ENCODE peak calls at places on chromosomes 16 and 17, in eight cellular contexts. N, Z, B, G, L, K, Y and F are unnamed samples.

GRCh38 chr16:87847785-87848675 is 21.3 kb downstream of the SLC7A5 start:
- DNase-seq in N (no peak), Z (no peak), B (no peak), G (no peak), L (no peak), K (no peak), Y (no peak), F (no peak)

GRCh38 chr17:29760771-29761682 is 138.3 kb upstream of the CORO6 start:
- DNase-seq in N (peak; percentile 85), Z (peak; percentile 81), B (peak; percentile 92), G (peak; percentile 78), L (peak; percentile 91), K (peak; percentile 86), Y (peak; percentile 80), F (peak; percentile 91)

GRCh38 chr16:14658063-14658462 is 25.3 kb downstream of the BFAR start:
- DNase-seq in N (no peak), Z (no peak), B (peak; percentile 61), G (no peak), L (no peak), K (no peak), Y (no peak), F (no peak)

GRCh38 chr17:44113382-44113781 is 10.1 kb downstream of the HDAC5 start:
- DNase-seq in N (no peak), Z (no peak), B (no peak), G (no peak), L (no peak), K (no peak), Y (no peak), F (peak; percentile 41)

GRCh38 chr17:44095647-44096496 is 25.3 kb downstream of the G6PC3 start:
- DNase-seq in N (no peak), Z (peak; percentile 71), B (peak; percentile 46), G (no peak), L (peak; percentile 90), K (peak; percentile 54), Y (peak; percentile 69), F (peak; percentile 99)

GRCh38 chr17:9021158-9021984 is at the start of gene NTN1:
- DNase-seq in N (peak; percentile 17), Z (no peak), B (peak; percentile 28), G (no peak), L (peak; percentile 43), K (no peak), Y (peak; percentile 19), F (peak; percentile 88)

GRCh38 chr16:24800586-24800985 is 45.2 kb upstream of the SLC5A11 start:
- DNase-seq in N (no peak), Z (no peak), B (peak; percentile 89), G (no peak), L (no peak), K (no peak), Y (peak; percentile 26), F (peak; percentile 56)

GRCh38 chr17:63443053-63443452 is 3.1 kb downstream of the CYB561 start:
- DNase-seq in N (no peak), Z (no peak), B (no peak), G (no peak), L (no peak), K (no peak), Y (no peak), F (no peak)

GRCh38 chr17:83104577-83105505 is 25.4 kb downstream of the METRNL start:
- DNase-seq in N (no peak), Z (no peak), B (no peak), G (no peak), L (no peak), K (no peak), Y (no peak), F (no peak)

GRCh38 chr17:17987187-17987896 is 14.7 kb downstream of the DRC3 start:
- DNase-seq in N (no peak), Z (no peak), B (no peak), G (no peak), L (no peak), K (no peak), Y (no peak), F (peak; percentile 46)

GRCh38 chr16:2385441-2385840 is 43.8 kb upstream of the CCNF start:
- DNase-seq in N (no peak), Z (no peak), B (peak; percentile 34), G (no peak), L (no peak), K (no peak), Y (no peak), F (peak; percentile 49)

GRCh38 chr17:19237389-19238166 is 412 bp downstream of the EPN2 start:
- DNase-seq in N (no peak), Z (no peak), B (peak; percentile 24), G (no peak), L (peak; percentile 50), K (no peak), Y (no peak), F (peak; percentile 85)

GRCh38 chr17:61503961-61504360 is 51.7 kb downstream of the TBX4 start:
- DNase-seq in N (no peak), Z (no peak), B (no peak), G (no peak), L (no peak), K (no peak), Y (peak; percentile 14), F (no peak)

GRCh38 chr17:75010683-75011406 is 1.6 kb upstream of the MRPL58 start:
- DNase-seq in N (no peak), Z (no peak), B (peak; percentile 57), G (no peak), L (peak; percentile 81), K (no peak), Y (no peak), F (peak; percentile 78)

GRCh38 chr16:28304214-28304613 is 11.9 kb downstream of the SBK1 start:
- DNase-seq in N (no peak), Z (no peak), B (peak; percentile 70), G (no peak), L (peak; percentile 39), K (peak; percentile 40), Y (peak; percentile 61), F (peak; percentile 87)

GRCh38 chr16:67537270-67537635 is 8.6 kb downstream of the RIPOR1 start:
- DNase-seq in N (peak; percentile 55), Z (no peak), B (peak; percentile 58), G (no peak), L (peak; percentile 80), K (no peak), Y (no peak), F (peak; percentile 88)

GRCh38 chr17:41814195-41814594 is 1.4 kb downstream of the FKBP10 start:
- DNase-seq in N (no peak), Z (no peak), B (peak; percentile 90), G (no peak), L (no peak), K (no peak), Y (no peak), F (no peak)

GRCh38 chr16:740764-741505 is at the start of gene CIAO3:
- DNase-seq in N (peak; percentile 81), Z (peak; percentile 78), B (peak; percentile 96), G (peak; percentile 90), L (peak; percentile 87), K (peak; percentile 90), Y (peak; percentile 85), F (peak; percentile 97)

GRCh38 chr16:35319536-35320192 is 1860.3 kb downstream of the TP53TG3F start:
- DNase-seq in N (no peak), Z (no peak), B (no peak), G (no peak), L (no peak), K (no peak), Y (no peak), F (no peak)

GRCh38 chr16:2095918-2096582 is 39.6 kb downstream of the PKD1 start:
- DNase-seq in N (no peak), Z (no peak), B (peak; percentile 84), G (no peak), L (no peak), K (no peak), Y (no peak), F (no peak)

GRCh38 chr16:1117169-1117900 is 21.3 kb upstream of the C1QTNF8 start:
- DNase-seq in N (no peak), Z (no peak), B (no peak), G (no peak), L (no peak), K (no peak), Y (no peak), F (no peak)

GRCh38 chr17:17096438-17097178 is 54.4 kb downstream of the MPRIP start:
- DNase-seq in N (no peak), Z (no peak), B (no peak), G (no peak), L (no peak), K (no peak), Y (no peak), F (no peak)

GRCh38 chr17:79465011-79466006 is 145.5 kb downstream of the RBFOX3 start:
- DNase-seq in N (no peak), Z (no peak), B (no peak), G (no peak), L (no peak), K (no peak), Y (no peak), F (no peak)

GRCh38 chr17:16322636-16323035 is 30.6 kb downstream of the CENPV start:
- DNase-seq in N (no peak), Z (no peak), B (no peak), G (no peak), L (no peak), K (no peak), Y (no peak), F (no peak)

GRCh38 chr17:82874011-82874835 is 34.4 kb upstream of the ZNF750 start:
- DNase-seq in N (no peak), Z (no peak), B (no peak), G (no peak), L (no peak), K (no peak), Y (no peak), F (no peak)

GRCh38 chr17:17350491-17351355 is 47.5 kb downstream of the NT5M start:
- DNase-seq in N (no peak), Z (no peak), B (peak; percentile 50), G (no peak), L (no peak), K (no peak), Y (no peak), F (peak; percentile 87)

GRCh38 chr16:31874354-31875111 is 926 bp downstream of the ZNF267 start:
- DNase-seq in N (peak; percentile 36), Z (no peak), B (peak; percentile 59), G (no peak), L (no peak), K (no peak), Y (peak; percentile 17), F (no peak)

GRCh38 chr17:49223517-49224197 is 6.9 kb downstream of the PHOSPHO1 start:
- DNase-seq in N (peak; percentile 19), Z (no peak), B (peak; percentile 51), G (no peak), L (peak; percentile 57), K (no peak), Y (peak; percentile 37), F (peak; percentile 97)

GRCh38 chr17:57135026-57135747 is 50.1 kb downstream of the AKAP1 start:
- DNase-seq in N (no peak), Z (no peak), B (no peak), G (no peak), L (no peak), K (no peak), Y (no peak), F (no peak)

GRCh38 chr17:54876656-54877195 is 23.9 kb upstream of the TOM1L1 start:
- DNase-seq in N (no peak), Z (no peak), B (no peak), G (no peak), L (no peak), K (no peak), Y (no peak), F (no peak)

GRCh38 chr16:88348377-88349152 is 34.2 kb upstream of the ZNF469 start:
- DNase-seq in N (no peak), Z (no peak), B (no peak), G (no peak), L (no peak), K (no peak), Y (no peak), F (no peak)

GRCh38 chr16:4917117-4917516 is 19.8 kb downstream of the PPL start:
- DNase-seq in N (no peak), Z (no peak), B (no peak), G (no peak), L (no peak), K (no peak), Y (no peak), F (no peak)

GRCh38 chr17:79011451-79012147 is 2.0 kb upstream of the CANT1 start:
- DNase-seq in N (no peak), Z (no peak), B (no peak), G (no peak), L (no peak), K (no peak), Y (no peak), F (peak; percentile 38)

GRCh38 chr17:37848690-37849616 is 75.3 kb upstream of the TBC1D3K start:
- DNase-seq in N (no peak), Z (no peak), B (peak; percentile 98), G (no peak), L (no peak), K (no peak), Y (peak; percentile 76), F (peak; percentile 48)